ENCODE peak calls at places on chromosome 5, in ten cellular contexts. R, T, E, X, K, C, F, U, W and A are unnamed samples.

GRCh38 chr5:61910771-61911170 is 395.2 kb upstream of the KIF2A start:
- DNase-seq in R (no peak), T (no peak), E (no peak), X (no peak), K (no peak), C (no peak), F (no peak), U (no peak), W (no peak), A (no peak)

GRCh38 chr5:93219641-93220145 is 361.3 kb downstream of the NR2F1-AS1 start:
- DNase-seq in R (no peak), T (no peak), E (no peak), X (no peak), K (no peak), C (no peak), F (no peak), U (no peak), W (no peak), A (no peak)

GRCh38 chr5:1514027-1514818 is 9.5 kb downstream of the LPCAT1 start:
- DNase-seq in R (no peak), T (no peak), E (peak), X (no peak), K (no peak), C (no peak), F (no peak), U (no peak), W (peak), A (no peak)

GRCh38 chr5:78594946-78595921 is 53.3 kb downstream of the LHFPL2 start:
- DNase-seq in R (no peak), T (no peak), E (no peak), X (peak), K (peak), C (no peak), F (peak), U (no peak), W (no peak), A (no peak)

GRCh38 chr5:73541981-73542380 is 23.5 kb downstream of the ANKRA2 start:
- DNase-seq in R (no peak), T (no peak), E (no peak), X (no peak), K (peak), C (no peak), F (no peak), U (no peak), W (no peak), A (no peak)

GRCh38 chr5:5050797-5051196 is 89.3 kb upstream of the ADAMTS16 start:
- DNase-seq in R (no peak), T (no peak), E (no peak), X (no peak), K (no peak), C (no peak), F (no peak), U (no peak), W (no peak), A (no peak)

GRCh38 chr5:9431496-9432258 is 114.2 kb downstream of the SEMA5A start:
- DNase-seq in R (peak), T (no peak), E (no peak), X (no peak), K (peak), C (no peak), F (no peak), U (no peak), W (no peak), A (no peak)

GRCh38 chr5:80569961-80570786 is at the start of gene ANKRD34B:
- DNase-seq in R (peak), T (peak), E (no peak), X (peak), K (no peak), C (no peak), F (peak), U (no peak), W (peak), A (no peak)

GRCh38 chr5:55187370-55187769 is 14.4 kb upstream of the CDC20B start:
- DNase-seq in R (no peak), T (no peak), E (no peak), X (peak), K (no peak), C (no peak), F (peak), U (no peak), W (no peak), A (no peak)

GRCh38 chr5:157511656-157512644 is 51.9 kb downstream of the NIPAL4 start:
- DNase-seq in R (no peak), T (no peak), E (no peak), X (peak), K (peak), C (no peak), F (peak), U (no peak), W (peak), A (peak)

GRCh38 chr5:27778121-27778520 is 739.7 kb upstream of the CDH9 start:
- DNase-seq in R (no peak), T (no peak), E (no peak), X (no peak), K (no peak), C (no peak), F (no peak), U (no peak), W (no peak), A (no peak)

GRCh38 chr5:151911011-151911410 is 13.6 kb downstream of the GLRA1 start:
- DNase-seq in R (no peak), T (no peak), E (no peak), X (no peak), K (no peak), C (no peak), F (peak), U (no peak), W (no peak), A (no peak)

GRCh38 chr5:15993934-15994333 is 185.7 kb downstream of the MARCHF11 start:
- DNase-seq in R (peak), T (no peak), E (no peak), X (no peak), K (peak), C (no peak), F (no peak), U (no peak), W (no peak), A (no peak)

GRCh38 chr5:140355551-140355950 is 4.4 kb upstream of the SLC4A9 start:
- DNase-seq in R (no peak), T (no peak), E (no peak), X (no peak), K (no peak), C (no peak), F (no peak), U (no peak), W (no peak), A (no peak)

GRCh38 chr5:138370537-138370936 is 18.1 kb downstream of the KDM3B start:
- DNase-seq in R (no peak), T (no peak), E (no peak), X (no peak), K (peak), C (no peak), F (no peak), U (no peak), W (no peak), A (no peak)

GRCh38 chr5:120151181-120151580 is 312.9 kb upstream of the PRR16 start:
- DNase-seq in R (no peak), T (no peak), E (no peak), X (no peak), K (peak), C (no peak), F (no peak), U (no peak), W (no peak), A (no peak)

GRCh38 chr5:180555168-180555921 is 36.0 kb downstream of the SCGB3A1 start:
- DNase-seq in R (no peak), T (no peak), E (no peak), X (no peak), K (peak), C (no peak), F (no peak), U (no peak), W (no peak), A (no peak)

GRCh38 chr5:179791881-179792611 is 1.7 kb upstream of the LTC4S start:
- DNase-seq in R (no peak), T (no peak), E (no peak), X (no peak), K (no peak), C (no peak), F (no peak), U (no peak), W (no peak), A (no peak)

GRCh38 chr5:135030123-135030517 is 3.9 kb downstream of the PITX1 start:
- DNase-seq in R (no peak), T (no peak), E (no peak), X (no peak), K (no peak), C (no peak), F (no peak), U (no peak), W (no peak), A (no peak)

GRCh38 chr5:80915716-80916115 is 44.4 kb upstream of the RASGRF2 start:
- DNase-seq in R (no peak), T (no peak), E (no peak), X (no peak), K (peak), C (no peak), F (no peak), U (no peak), W (no peak), A (no peak)

GRCh38 chr5:71587709-71588532 is 781 bp downstream of the MCCC2 start:
- DNase-seq in R (no peak), T (peak), E (no peak), X (no peak), K (no peak), C (no peak), F (no peak), U (no peak), W (no peak), A (no peak)

GRCh38 chr5:122756263-122756911 is 18.5 kb upstream of the SNX2 start:
- DNase-seq in R (no peak), T (peak), E (no peak), X (no peak), K (peak), C (no peak), F (no peak), U (no peak), W (no peak), A (no peak)

GRCh38 chr5:32279223-32279622 is 33.5 kb downstream of the MTMR12 start:
- DNase-seq in R (no peak), T (no peak), E (no peak), X (no peak), K (no peak), C (no peak), F (no peak), U (no peak), W (no peak), A (no peak)

GRCh38 chr5:102617857-102618187 is 119.0 kb upstream of the SLCO6A1 start:
- DNase-seq in R (no peak), T (no peak), E (no peak), X (no peak), K (no peak), C (no peak), F (no peak), U (no peak), W (no peak), A (no peak)

GRCh38 chr5:154477382-154478223 is 424 bp downstream of the HAND1 start:
- DNase-seq in R (peak), T (no peak), E (no peak), X (peak), K (peak), C (no peak), F (no peak), U (no peak), W (no peak), A (no peak)

GRCh38 chr5:169609716-169610115 is 26.1 kb downstream of the SPDL1 start:
- DNase-seq in R (no peak), T (no peak), E (no peak), X (no peak), K (no peak), C (no peak), F (no peak), U (no peak), W (no peak), A (no peak)

GRCh38 chr5:658103-658502 is 35.0 kb downstream of the TPPP start:
- DNase-seq in R (no peak), T (no peak), E (no peak), X (no peak), K (no peak), C (no peak), F (no peak), U (no peak), W (no peak), A (no peak)

GRCh38 chr5:160021818-160022446 is 13.0 kb downstream of the TTC1 start:
- DNase-seq in R (peak), T (peak), E (no peak), X (peak), K (peak), C (peak), F (peak), U (peak), W (no peak), A (peak)

GRCh38 chr5:148586796-148587195 is 67.5 kb downstream of the HTR4 start:
- DNase-seq in R (no peak), T (no peak), E (no peak), X (no peak), K (no peak), C (no peak), F (no peak), U (no peak), W (no peak), A (no peak)

GRCh38 chr5:108760512-108760911 is 12.8 kb downstream of the FER start:
- DNase-seq in R (no peak), T (no peak), E (no peak), X (no peak), K (no peak), C (no peak), F (no peak), U (no peak), W (no peak), A (no peak)

GRCh38 chr5:28710360-28710759 is 1672.0 kb upstream of the CDH9 start:
- DNase-seq in R (peak), T (no peak), E (no peak), X (no peak), K (no peak), C (no peak), F (no peak), U (no peak), W (no peak), A (no peak)

GRCh38 chr5:159018855-159019254 is 80.9 kb downstream of the EBF1 start:
- DNase-seq in R (no peak), T (no peak), E (no peak), X (no peak), K (no peak), C (no peak), F (no peak), U (no peak), W (no peak), A (no peak)

GRCh38 chr5:66558562-66558961 is 37.6 kb upstream of the MAST4 start:
- DNase-seq in R (no peak), T (peak), E (no peak), X (no peak), K (no peak), C (no peak), F (no peak), U (no peak), W (no peak), A (no peak)

GRCh38 chr5:127029513-127030258 is 672 bp downstream of the MARCHF3 start:
- DNase-seq in R (peak), T (no peak), E (no peak), X (peak), K (peak), C (peak), F (peak), U (no peak), W (peak), A (no peak)

GRCh38 chr5:36502608-36503007 is 103.8 kb upstream of the SLC1A3 start:
- DNase-seq in R (no peak), T (no peak), E (no peak), X (peak), K (peak), C (no peak), F (peak), U (no peak), W (no peak), A (no peak)